ENCODE peak calls at places on chromosomes 1 and 21, in eight cellular contexts. One of them, this sample, is unnamed.

GRCh38 chr1:156053770-156054499 is at the start of gene UBQLN4:
- DNase-seq in SK-N-MC: no peak
- DNase-seq in GM23338: peak
- DNase-seq in tibial artery: peak
- DNase-seq in NCI-H1092 treated with DMSO at 0.1 percent for 48 hours: peak
- DNase-seq in GM03348: peak
- DNase-seq in activated T-cell treated with anti-CD3 and anti-CD28 coated beads, Interleukin-2, amount 50 U/mL, for 24 hours: peak
- DNase-seq in endothelial cell: peak
- DNase-seq in this sample: peak

GRCh38 chr1:165895451-165895871 is 68.0 kb downstream of the UCK2 start:
- DNase-seq in SK-N-MC: no peak
- DNase-seq in GM23338: no peak
- DNase-seq in tibial artery: no peak
- DNase-seq in NCI-H1092 treated with DMSO at 0.1 percent for 48 hours: no peak
- DNase-seq in GM03348: peak
- DNase-seq in activated T-cell treated with anti-CD3 and anti-CD28 coated beads, Interleukin-2, amount 50 U/mL, for 24 hours: no peak
- DNase-seq in endothelial cell: no peak
- DNase-seq in this sample: no peak

GRCh38 chr1:92748138-92748537 is 36.8 kb downstream of the EVI5 start:
- DNase-seq in SK-N-MC: no peak
- DNase-seq in GM23338: peak
- DNase-seq in tibial artery: no peak
- DNase-seq in NCI-H1092 treated with DMSO at 0.1 percent for 48 hours: no peak
- DNase-seq in GM03348: no peak
- DNase-seq in activated T-cell treated with anti-CD3 and anti-CD28 coated beads, Interleukin-2, amount 50 U/mL, for 24 hours: no peak
- DNase-seq in endothelial cell: no peak
- DNase-seq in this sample: no peak

GRCh38 chr1:41135196-41135947 is 106.7 kb downstream of the SCMH1 start:
- DNase-seq in SK-N-MC: no peak
- DNase-seq in GM23338: peak
- DNase-seq in tibial artery: no peak
- DNase-seq in NCI-H1092 treated with DMSO at 0.1 percent for 48 hours: no peak
- DNase-seq in GM03348: no peak
- DNase-seq in activated T-cell treated with anti-CD3 and anti-CD28 coated beads, Interleukin-2, amount 50 U/mL, for 24 hours: no peak
- DNase-seq in endothelial cell: no peak
- DNase-seq in this sample: no peak

GRCh38 chr1:160996195-160996594 is 24.8 kb downstream of the F11R start:
- DNase-seq in SK-N-MC: no peak
- DNase-seq in GM23338: no peak
- DNase-seq in tibial artery: no peak
- DNase-seq in NCI-H1092 treated with DMSO at 0.1 percent for 48 hours: no peak
- DNase-seq in GM03348: no peak
- DNase-seq in activated T-cell treated with anti-CD3 and anti-CD28 coated beads, Interleukin-2, amount 50 U/mL, for 24 hours: no peak
- DNase-seq in endothelial cell: no peak
- DNase-seq in this sample: no peak

GRCh38 chr1:38152351-38153082 is 105.9 kb upstream of the POU3F1 start:
- DNase-seq in SK-N-MC: no peak
- DNase-seq in GM23338: no peak
- DNase-seq in tibial artery: no peak
- DNase-seq in NCI-H1092 treated with DMSO at 0.1 percent for 48 hours: peak
- DNase-seq in GM03348: no peak
- DNase-seq in activated T-cell treated with anti-CD3 and anti-CD28 coated beads, Interleukin-2, amount 50 U/mL, for 24 hours: no peak
- DNase-seq in endothelial cell: no peak
- DNase-seq in this sample: no peak

GRCh38 chr1:26745191-26745590 is 42.6 kb upstream of the PIGV start:
- DNase-seq in SK-N-MC: no peak
- DNase-seq in GM23338: no peak
- DNase-seq in tibial artery: no peak
- DNase-seq in NCI-H1092 treated with DMSO at 0.1 percent for 48 hours: no peak
- DNase-seq in GM03348: no peak
- DNase-seq in activated T-cell treated with anti-CD3 and anti-CD28 coated beads, Interleukin-2, amount 50 U/mL, for 24 hours: no peak
- DNase-seq in endothelial cell: no peak
- DNase-seq in this sample: no peak

GRCh38 chr1:148158594-148158993 is 6.5 kb upstream of the NBPF11 start:
- DNase-seq in SK-N-MC: no peak
- DNase-seq in GM23338: peak
- DNase-seq in tibial artery: no peak
- DNase-seq in NCI-H1092 treated with DMSO at 0.1 percent for 48 hours: no peak
- DNase-seq in GM03348: no peak
- DNase-seq in activated T-cell treated with anti-CD3 and anti-CD28 coated beads, Interleukin-2, amount 50 U/mL, for 24 hours: no peak
- DNase-seq in endothelial cell: no peak
- DNase-seq in this sample: no peak

GRCh38 chr1:164772635-164773034 is 213.7 kb downstream of the PBX1 start:
- DNase-seq in SK-N-MC: no peak
- DNase-seq in GM23338: no peak
- DNase-seq in tibial artery: peak
- DNase-seq in NCI-H1092 treated with DMSO at 0.1 percent for 48 hours: peak
- DNase-seq in GM03348: peak
- DNase-seq in activated T-cell treated with anti-CD3 and anti-CD28 coated beads, Interleukin-2, amount 50 U/mL, for 24 hours: no peak
- DNase-seq in endothelial cell: no peak
- DNase-seq in this sample: no peak

GRCh38 chr1:29398431-29398830 is 162.1 kb downstream of the PTPRU start:
- DNase-seq in SK-N-MC: no peak
- DNase-seq in GM23338: no peak
- DNase-seq in tibial artery: no peak
- DNase-seq in NCI-H1092 treated with DMSO at 0.1 percent for 48 hours: no peak
- DNase-seq in GM03348: no peak
- DNase-seq in activated T-cell treated with anti-CD3 and anti-CD28 coated beads, Interleukin-2, amount 50 U/mL, for 24 hours: no peak
- DNase-seq in endothelial cell: no peak
- DNase-seq in this sample: no peak

GRCh38 chr21:46660505-46660904 is 25.0 kb downstream of the PRMT2 start:
- DNase-seq in SK-N-MC: no peak
- DNase-seq in GM23338: no peak
- DNase-seq in tibial artery: no peak
- DNase-seq in NCI-H1092 treated with DMSO at 0.1 percent for 48 hours: no peak
- DNase-seq in GM03348: no peak
- DNase-seq in activated T-cell treated with anti-CD3 and anti-CD28 coated beads, Interleukin-2, amount 50 U/mL, for 24 hours: no peak
- DNase-seq in endothelial cell: no peak
- DNase-seq in this sample: no peak

GRCh38 chr1:28505406-28506187 is at the start of gene RCC1:
- DNase-seq in SK-N-MC: peak
- DNase-seq in GM23338: peak
- DNase-seq in tibial artery: peak
- DNase-seq in NCI-H1092 treated with DMSO at 0.1 percent for 48 hours: peak
- DNase-seq in GM03348: peak
- DNase-seq in activated T-cell treated with anti-CD3 and anti-CD28 coated beads, Interleukin-2, amount 50 U/mL, for 24 hours: peak
- DNase-seq in endothelial cell: peak
- DNase-seq in this sample: peak

GRCh38 chr1:9145021-9145668 is 16.2 kb upstream of the GPR157 start:
- DNase-seq in SK-N-MC: no peak
- DNase-seq in GM23338: no peak
- DNase-seq in tibial artery: no peak
- DNase-seq in NCI-H1092 treated with DMSO at 0.1 percent for 48 hours: no peak
- DNase-seq in GM03348: peak
- DNase-seq in activated T-cell treated with anti-CD3 and anti-CD28 coated beads, Interleukin-2, amount 50 U/mL, for 24 hours: no peak
- DNase-seq in endothelial cell: no peak
- DNase-seq in this sample: no peak

GRCh38 chr1:212600071-212600915 is 8.3 kb upstream of the ATF3 start:
- DNase-seq in SK-N-MC: no peak
- DNase-seq in GM23338: no peak
- DNase-seq in tibial artery: no peak
- DNase-seq in NCI-H1092 treated with DMSO at 0.1 percent for 48 hours: no peak
- DNase-seq in GM03348: no peak
- DNase-seq in activated T-cell treated with anti-CD3 and anti-CD28 coated beads, Interleukin-2, amount 50 U/mL, for 24 hours: no peak
- DNase-seq in endothelial cell: no peak
- DNase-seq in this sample: no peak